ENCODE peak calls at places on chromosome 17, in seven cellular contexts. F is activated CD4-positive, CD25-positive, alpha-beta regulatory T cell; K is stimulated activated CD4-positive, alpha-beta T cell treated with anti-CD3 and anti-CD28 coated beads, Interleukin-1b, Interleukin-23, amount 100 ng/mL, for 48 hours; V is smooth muscle cell of the brain vasculature; T is HuH-7.5; P is mesendoderm; J is NCI-H69. U is an unnamed sample.

GRCh38 chr17:72358465-72358864 is 237.6 kb downstream of the SOX9 start:
- DNase-seq in F (no peak), K (no peak), V (no peak), T (no peak), P (no peak), J (no peak), U (no peak)

GRCh38 chr17:56896968-56897359 is 16.9 kb downstream of the TRIM25 start:
- DNase-seq in F (no peak), K (no peak), V (no peak), T (no peak), P (no peak), J (peak; percentile 8), U (no peak)

GRCh38 chr17:61555127-61555531 is 35.9 kb downstream of the NACA2 start:
- DNase-seq in F (no peak), K (no peak), V (no peak), T (no peak), P (no peak), J (no peak), U (no peak)

GRCh38 chr17:15398291-15398690 is 56.9 kb upstream of the TEKT3 start:
- DNase-seq in F (no peak), K (no peak), V (no peak), T (no peak), P (peak; percentile 78), J (no peak), U (no peak)

GRCh38 chr17:42508426-42509164 is 27.4 kb upstream of the NAGLU start:
- DNase-seq in F (no peak), K (no peak), V (no peak), T (no peak), P (no peak), J (no peak), U (no peak)

GRCh38 chr17:69471406-69471805 is 56.9 kb downstream of the MAP2K6 start:
- DNase-seq in F (no peak), K (no peak), V (no peak), T (no peak), P (no peak), J (no peak), U (no peak)

GRCh38 chr17:60599220-60599619 is 773 bp upstream of the PPM1D start:
- DNase-seq in F (no peak), K (no peak), V (no peak), T (no peak), P (no peak), J (no peak), U (no peak)

GRCh38 chr17:83155128-83156081 is 76.0 kb downstream of the METRNL start:
- DNase-seq in F (no peak), K (peak; percentile 49), V (peak; percentile 93), T (no peak), P (no peak), J (no peak), U (peak; percentile 100)

GRCh38 chr17:78125976-78126894 is 2.3 kb downstream of the TMC6 start:
- DNase-seq in F (no peak), K (no peak), V (no peak), T (no peak), P (no peak), J (no peak), U (no peak)